ENCODE peak calls at places on chromosomes 5 and 9, in eight cellular contexts. One of them, this sample, is unnamed.

GRCh38 chr5:134245101-134245604 is 19.3 kb upstream of the PPP2CA start:
- DNase-seq in adipocyte: peak
- DNase-seq in psoas muscle: no peak
- DNase-seq in GM23338: peak
- DNase-seq in tibial artery: no peak
- DNase-seq in AG04449: no peak
- DNase-seq in PC-9: peak
- DNase-seq in fibroblast of mammary gland: peak
- DNase-seq in this sample: no peak

GRCh38 chr5:135576075-135576599 is 2.7 kb downstream of the CXCL14 start:
- DNase-seq in PC-9: no peak
- DNase-seq in GM23338: peak
- DNase-seq in psoas muscle: no peak
- DNase-seq in adipocyte: peak
- DNase-seq in fibroblast of mammary gland: peak
- DNase-seq in tibial artery: no peak
- DNase-seq in AG04449: no peak
- DNase-seq in this sample: peak

GRCh38 chr5:34914671-34915138 is 599 bp downstream of the RAD1 start:
- DNase-seq in tibial artery: peak
- DNase-seq in fibroblast of mammary gland: peak
- DNase-seq in GM23338: peak
- DNase-seq in psoas muscle: peak
- DNase-seq in PC-9: peak
- DNase-seq in adipocyte: peak
- DNase-seq in AG04449: no peak
- DNase-seq in this sample: peak

GRCh38 chr5:89756955-89757354 is 652.6 kb downstream of the CETN3 start:
- DNase-seq in tibial artery: no peak
- DNase-seq in adipocyte: peak
- DNase-seq in PC-9: no peak
- DNase-seq in AG04449: no peak
- DNase-seq in psoas muscle: no peak
- DNase-seq in fibroblast of mammary gland: peak
- DNase-seq in GM23338: no peak
- DNase-seq in this sample: no peak

GRCh38 chr9:112848316-112849151 is 42.1 kb downstream of the SLC46A2 start:
- DNase-seq in psoas muscle: no peak
- DNase-seq in PC-9: no peak
- DNase-seq in tibial artery: no peak
- DNase-seq in GM23338: peak
- DNase-seq in fibroblast of mammary gland: no peak
- DNase-seq in AG04449: no peak
- DNase-seq in adipocyte: no peak
- DNase-seq in this sample: peak

GRCh38 chr5:15034379-15034778 is 162.8 kb upstream of the ANKH start:
- DNase-seq in tibial artery: no peak
- DNase-seq in psoas muscle: no peak
- DNase-seq in adipocyte: no peak
- DNase-seq in GM23338: peak
- DNase-seq in fibroblast of mammary gland: no peak
- DNase-seq in PC-9: no peak
- DNase-seq in AG04449: no peak
- DNase-seq in this sample: no peak

GRCh38 chr9:83342731-83343130 is 195.5 kb downstream of the FRMD3 start:
- DNase-seq in fibroblast of mammary gland: no peak
- DNase-seq in psoas muscle: no peak
- DNase-seq in GM23338: no peak
- DNase-seq in AG04449: no peak
- DNase-seq in tibial artery: no peak
- DNase-seq in adipocyte: peak
- DNase-seq in PC-9: no peak
- DNase-seq in this sample: no peak

GRCh38 chr9:108869092-108869725 is 7.1 kb downstream of the ACTL7A start:
- DNase-seq in AG04449: peak
- DNase-seq in GM23338: no peak
- DNase-seq in psoas muscle: no peak
- DNase-seq in fibroblast of mammary gland: peak
- DNase-seq in PC-9: peak
- DNase-seq in tibial artery: no peak
- DNase-seq in adipocyte: peak
- DNase-seq in this sample: no peak

GRCh38 chr9:107242073-107243063 is 40.7 kb upstream of the RAD23B start:
- DNase-seq in fibroblast of mammary gland: peak
- DNase-seq in psoas muscle: no peak
- DNase-seq in tibial artery: no peak
- DNase-seq in adipocyte: peak
- DNase-seq in PC-9: peak
- DNase-seq in AG04449: no peak
- DNase-seq in GM23338: no peak
- DNase-seq in this sample: no peak

GRCh38 chr9:95129651-95130291 is 187.7 kb downstream of the FANCC start:
- DNase-seq in adipocyte: no peak
- DNase-seq in psoas muscle: no peak
- DNase-seq in PC-9: no peak
- DNase-seq in fibroblast of mammary gland: no peak
- DNase-seq in GM23338: no peak
- DNase-seq in AG04449: no peak
- DNase-seq in tibial artery: no peak
- DNase-seq in this sample: no peak

GRCh38 chr5:83527191-83527590 is 55.6 kb downstream of the VCAN start:
- DNase-seq in fibroblast of mammary gland: no peak
- DNase-seq in tibial artery: no peak
- DNase-seq in adipocyte: no peak
- DNase-seq in GM23338: no peak
- DNase-seq in PC-9: no peak
- DNase-seq in AG04449: no peak
- DNase-seq in psoas muscle: no peak
- DNase-seq in this sample: no peak

GRCh38 chr5:175796536-175797499 is 74.6 kb upstream of the CPLX2 start:
- DNase-seq in fibroblast of mammary gland: peak
- DNase-seq in tibial artery: peak
- DNase-seq in psoas muscle: peak
- DNase-seq in AG04449: no peak
- DNase-seq in GM23338: peak
- DNase-seq in PC-9: no peak
- DNase-seq in adipocyte: peak
- DNase-seq in this sample: peak

GRCh38 chr5:75465480-75465879 is 45.9 kb downstream of the CERT1 start:
- DNase-seq in psoas muscle: no peak
- DNase-seq in adipocyte: peak
- DNase-seq in AG04449: no peak
- DNase-seq in PC-9: no peak
- DNase-seq in fibroblast of mammary gland: peak
- DNase-seq in tibial artery: no peak
- DNase-seq in GM23338: no peak
- DNase-seq in this sample: no peak

GRCh38 chr5:86095106-86095505 is 522.6 kb upstream of the COX7C start:
- DNase-seq in tibial artery: no peak
- DNase-seq in psoas muscle: no peak
- DNase-seq in adipocyte: no peak
- DNase-seq in AG04449: no peak
- DNase-seq in PC-9: no peak
- DNase-seq in fibroblast of mammary gland: no peak
- DNase-seq in GM23338: no peak
- DNase-seq in this sample: no peak

GRCh38 chr5:116527587-116527986 is 47.0 kb downstream of the SEMA6A start:
- DNase-seq in tibial artery: no peak
- DNase-seq in PC-9: no peak
- DNase-seq in adipocyte: no peak
- DNase-seq in AG04449: no peak
- DNase-seq in psoas muscle: no peak
- DNase-seq in GM23338: no peak
- DNase-seq in fibroblast of mammary gland: no peak
- DNase-seq in this sample: no peak

GRCh38 chr5:34045996-34046395 is 3.0 kb upstream of the C1QTNF3 start:
- DNase-seq in psoas muscle: no peak
- DNase-seq in GM23338: no peak
- DNase-seq in PC-9: peak
- DNase-seq in fibroblast of mammary gland: peak
- DNase-seq in tibial artery: no peak
- DNase-seq in AG04449: peak
- DNase-seq in adipocyte: peak
- DNase-seq in this sample: no peak

DNA sequence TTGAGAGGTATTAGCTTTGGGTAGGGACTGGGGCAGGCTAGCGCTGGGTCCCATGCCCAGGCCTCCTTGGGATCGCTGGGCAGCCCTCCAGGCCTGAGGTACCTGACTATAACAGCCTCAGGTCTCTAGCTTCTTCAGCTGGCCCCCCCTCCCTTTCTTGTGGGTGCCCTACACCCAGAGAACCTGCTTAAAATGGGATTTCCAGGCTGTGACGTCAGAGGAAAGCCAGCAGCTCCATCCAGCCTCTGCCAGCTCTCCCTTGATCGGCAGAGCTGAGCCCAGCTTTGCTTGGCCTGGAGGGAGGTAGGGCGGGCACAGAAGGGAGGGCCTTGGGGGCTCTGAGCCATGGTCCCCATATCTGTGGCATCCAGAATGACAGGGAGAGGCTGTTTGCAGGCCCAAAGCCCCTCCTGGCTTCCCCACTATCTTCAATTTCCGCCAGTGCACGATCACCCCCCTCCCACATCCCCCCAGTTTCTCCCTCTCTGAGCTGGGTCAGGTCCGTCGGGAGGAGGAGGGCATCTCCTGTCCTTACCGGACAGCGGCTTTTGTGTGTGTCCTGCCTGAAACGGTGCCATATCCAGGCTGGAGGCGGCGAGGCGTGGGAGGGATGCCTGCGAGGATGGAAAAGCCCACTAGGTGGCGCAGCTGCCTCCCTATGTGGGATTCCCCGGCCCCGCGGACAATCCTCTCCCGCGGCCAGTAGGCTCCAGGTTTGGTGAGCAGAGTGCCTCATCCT is 10.8 kb downstream of the REEP2 start:
- DNase-seq in PC-9: peak
- DNase-seq in tibial artery: peak
- DNase-seq in adipocyte: peak
- DNase-seq in psoas muscle: peak
- DNase-seq in fibroblast of mammary gland: peak
- DNase-seq in AG04449: no peak
- DNase-seq in GM23338: peak
- DNase-seq in this sample: peak
- H3K4me3 ChIP-seq in PC-9: no peak
- H3K4me3 ChIP-seq in tibial artery: no peak
- H3K4me3 ChIP-seq in adipocyte: no peak
- H3K4me3 ChIP-seq in psoas muscle: no peak
- H3K4me3 ChIP-seq in fibroblast of mammary gland: peak
- H3K4me3 ChIP-seq in AG04449: no peak
- H3K4me3 ChIP-seq in GM23338: peak
- H3K4me3 ChIP-seq in this sample: no peak

DNA sequence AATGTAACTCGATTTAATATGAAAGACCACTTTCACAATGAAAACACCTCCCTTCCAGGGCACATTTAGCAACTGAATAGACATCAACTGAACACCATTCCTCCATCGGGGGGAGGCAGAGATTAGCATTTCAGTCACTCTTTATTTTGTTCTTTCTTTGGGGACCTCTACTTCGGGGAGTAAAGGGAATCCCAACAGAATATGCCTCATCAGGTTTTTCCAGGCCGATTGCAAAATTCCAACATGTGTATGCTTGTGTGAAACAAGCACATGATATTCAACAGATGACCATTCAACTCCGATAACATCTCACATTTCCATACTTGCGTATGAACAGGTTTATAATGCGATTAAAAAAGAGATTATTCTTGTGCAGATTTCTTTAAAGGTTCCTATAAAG is 124.2 kb upstream of the RETREG1 start:
- DNase-seq in tibial artery: no peak
- DNase-seq in GM23338: peak
- DNase-seq in PC-9: no peak
- DNase-seq in adipocyte: peak
- DNase-seq in psoas muscle: no peak
- DNase-seq in fibroblast of mammary gland: peak
- DNase-seq in AG04449: no peak
- DNase-seq in this sample: no peak
- H3K4me3 ChIP-seq in tibial artery: no peak
- H3K4me3 ChIP-seq in GM23338: peak
- H3K4me3 ChIP-seq in PC-9: no peak
- H3K4me3 ChIP-seq in adipocyte: peak
- H3K4me3 ChIP-seq in psoas muscle: no peak
- H3K4me3 ChIP-seq in fibroblast of mammary gland: no peak
- H3K4me3 ChIP-seq in AG04449: no peak
- H3K4me3 ChIP-seq in this sample: peak

DNA sequence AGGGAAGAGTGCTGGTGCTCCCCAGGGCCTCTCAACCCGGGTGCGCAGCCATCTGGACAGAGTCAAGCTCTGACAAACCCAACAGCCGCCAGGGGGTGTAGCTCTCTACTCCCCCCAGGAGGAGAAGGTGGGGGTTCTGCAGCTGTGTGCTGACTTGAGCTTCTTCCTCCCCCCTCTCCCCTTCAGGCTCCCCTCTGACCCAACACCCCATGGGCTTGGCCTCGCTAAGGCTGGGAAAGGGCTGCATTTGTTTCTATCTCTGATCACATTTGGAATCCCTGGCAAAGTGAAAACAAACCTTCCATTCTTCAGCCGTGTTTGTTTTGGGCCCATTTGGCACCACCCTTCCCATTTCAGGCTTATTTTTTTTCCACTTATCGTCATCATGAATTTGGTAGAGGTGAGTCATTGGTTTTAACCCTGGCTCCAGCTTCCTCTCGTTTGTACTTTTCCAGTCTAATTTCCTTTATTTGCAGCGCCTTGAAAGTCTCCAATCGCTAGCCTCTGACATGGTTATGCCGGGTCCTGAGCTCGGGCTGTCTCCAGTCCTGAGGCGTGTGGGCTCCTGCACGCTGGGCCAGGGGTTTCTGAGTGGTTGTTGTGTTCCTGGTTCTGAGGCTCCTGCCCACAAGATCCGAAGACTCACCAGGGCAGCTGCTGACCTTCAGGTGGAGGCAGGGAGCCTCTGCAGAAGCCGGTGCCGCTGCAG is 36.1 kb downstream of the DAP start:
- DNase-seq in adipocyte: peak
- DNase-seq in psoas muscle: peak
- DNase-seq in fibroblast of mammary gland: peak
- DNase-seq in GM23338: peak
- DNase-seq in PC-9: peak
- DNase-seq in tibial artery: peak
- DNase-seq in AG04449: no peak
- DNase-seq in this sample: peak
- H3K4me3 ChIP-seq in adipocyte: peak
- H3K4me3 ChIP-seq in psoas muscle: no peak
- H3K4me3 ChIP-seq in fibroblast of mammary gland: peak
- H3K4me3 ChIP-seq in GM23338: no peak
- H3K4me3 ChIP-seq in PC-9: peak
- H3K4me3 ChIP-seq in tibial artery: peak
- H3K4me3 ChIP-seq in AG04449: peak
- H3K4me3 ChIP-seq in this sample: no peak

DNA sequence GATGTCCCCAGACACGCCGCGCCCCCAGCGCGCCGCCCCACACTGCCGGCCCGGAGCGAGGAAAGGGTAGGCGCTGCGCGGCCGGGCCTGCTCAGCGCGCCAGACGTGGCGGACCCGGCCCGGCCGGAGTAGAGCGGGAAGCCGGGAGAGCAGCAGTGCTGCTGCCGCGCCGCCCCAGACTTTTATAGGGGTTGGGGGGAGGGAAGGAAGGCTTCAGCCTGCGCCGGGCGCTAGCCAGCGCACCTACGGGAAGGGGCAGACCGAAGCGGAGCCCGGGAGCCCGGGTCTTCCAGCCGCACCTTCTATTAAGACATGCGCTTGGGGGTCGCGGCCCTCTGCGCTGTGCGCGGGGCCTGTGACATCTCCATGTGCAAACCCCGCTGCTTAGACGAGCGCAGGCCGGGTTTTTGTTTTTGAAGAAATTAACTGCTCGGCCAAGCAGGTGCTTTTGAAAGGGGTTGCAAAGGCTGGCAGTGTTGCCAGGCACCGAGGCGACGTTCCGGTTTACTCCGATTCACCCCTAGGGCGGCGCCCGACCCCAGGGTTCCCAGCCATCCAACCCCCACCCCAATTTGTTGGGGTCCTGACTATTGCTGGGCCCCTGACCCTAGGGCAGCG is 361 bp upstream of the PAX5 start:
- DNase-seq in adipocyte: peak
- DNase-seq in GM23338: peak
- DNase-seq in psoas muscle: no peak
- DNase-seq in PC-9: no peak
- DNase-seq in fibroblast of mammary gland: no peak
- DNase-seq in AG04449: no peak
- DNase-seq in tibial artery: no peak
- DNase-seq in this sample: peak
- H3K4me3 ChIP-seq in adipocyte: peak
- H3K4me3 ChIP-seq in GM23338: peak
- H3K4me3 ChIP-seq in psoas muscle: peak
- H3K4me3 ChIP-seq in PC-9: no peak
- H3K4me3 ChIP-seq in fibroblast of mammary gland: no peak
- H3K4me3 ChIP-seq in AG04449: no peak
- H3K4me3 ChIP-seq in tibial artery: peak
- H3K4me3 ChIP-seq in this sample: peak

This sample was measured in H7.